ENCODE peak calls at places on chromosomes 1 and 21, in eight cellular contexts. E is mucosa of descending colon, G is astrocyte of the cerebellum, D is fibroblast of pulmonary artery, O is GM20000, U is HL-60, C is lower lobe of right lung, S is fibroblast of lung. V is an unnamed sample.

GRCh38 chr1:248841702-248842395 is 3.8 kb downstream of the ZNF672 start:
- DNase-seq in E (peak; percentile 51), G (no peak), D (peak; percentile 77), O (no peak), U (peak; percentile 63), C (peak; percentile 60), S (peak; percentile 72), V (no peak)

GRCh38 chr1:163195728-163196448 is 6.8 kb downstream of the RGS5 start:
- DNase-seq in E (no peak), G (no peak), D (peak; percentile 80), O (no peak), U (no peak), C (no peak), S (peak; percentile 8), V (no peak)

GRCh38 chr1:210727709-210728108 is 399.0 kb downstream of the HHAT start:
- DNase-seq in E (no peak), G (no peak), D (no peak), O (no peak), U (no peak), C (no peak), S (no peak), V (no peak)

GRCh38 chr1:23555225-23555801 is 4.0 kb downstream of the ID3 start:
- DNase-seq in E (no peak), G (no peak), D (peak; percentile 76), O (no peak), U (no peak), C (no peak), S (peak; percentile 61), V (no peak)

GRCh38 chr1:93200086-93200620 is 19.6 kb downstream of the CCDC18 start:
- DNase-seq in E (no peak), G (no peak), D (no peak), O (no peak), U (no peak), C (no peak), S (no peak), V (no peak)

GRCh38 chr1:44643721-44644330 is 30.5 kb downstream of the TMEM53 start:
- DNase-seq in E (no peak), G (no peak), D (no peak), O (no peak), U (no peak), C (no peak), S (no peak), V (no peak)

GRCh38 chr1:172005856-172006255 is 164.6 kb downstream of the DNM3 start:
- DNase-seq in E (no peak), G (peak; percentile 22), D (no peak), O (no peak), U (no peak), C (no peak), S (no peak), V (peak; percentile 15)

GRCh38 chr1:212457740-212458338 is 25.1 kb downstream of the NENF start:
- DNase-seq in E (peak; percentile 79), G (no peak), D (peak; percentile 63), O (peak; percentile 66), U (peak; percentile 74), C (no peak), S (peak; percentile 44), V (no peak)

GRCh38 chr1:87249803-87250202 is 78.9 kb upstream of the LMO4 start:
- DNase-seq in E (no peak), G (no peak), D (no peak), O (no peak), U (no peak), C (no peak), S (no peak), V (no peak)

GRCh38 chr21:22044431-22044830 is 1046.2 kb downstream of the NCAM2 start:
- DNase-seq in E (no peak), G (no peak), D (no peak), O (no peak), U (no peak), C (no peak), S (no peak), V (no peak)

GRCh38 chr21:36040389-36040788 is 19.9 kb downstream of the SETD4 start:
- DNase-seq in E (no peak), G (no peak), D (no peak), O (no peak), U (no peak), C (no peak), S (no peak), V (no peak)

GRCh38 chr1:58812468-58812867 is 28.6 kb upstream of the JUN start:
- DNase-seq in E (no peak), G (no peak), D (peak; percentile 17), O (no peak), U (no peak), C (no peak), S (no peak), V (no peak)

GRCh38 chr1:62728963-62729362 is 40.8 kb upstream of the DOCK7 start:
- DNase-seq in E (no peak), G (no peak), D (no peak), O (no peak), U (no peak), C (no peak), S (no peak), V (no peak)

GRCh38 chr1:20753589-20753988 is 21.1 kb upstream of the SH2D5 start:
- DNase-seq in E (no peak), G (peak; percentile 57), D (no peak), O (no peak), U (no peak), C (no peak), S (peak; percentile 14), V (no peak)

GRCh38 chr1:24112381-24113169 is 640 bp upstream of the MYOM3 start:
- DNase-seq in E (peak; percentile 81), G (peak; percentile 33), D (peak; percentile 70), O (peak; percentile 75), U (peak; percentile 85), C (peak; percentile 83), S (peak; percentile 70), V (peak; percentile 23)

GRCh38 chr1:55445416-55445815 is 230.3 kb upstream of the USP24 start:
- DNase-seq in E (no peak), G (no peak), D (no peak), O (no peak), U (no peak), C (no peak), S (no peak), V (no peak)

GRCh38 chr1:55441474-55441873 is 226.3 kb upstream of the USP24 start:
- DNase-seq in E (no peak), G (no peak), D (peak; percentile 36), O (no peak), U (no peak), C (no peak), S (peak; percentile 78), V (no peak)

GRCh38 chr1:55446351-55446750 is 231.2 kb upstream of the USP24 start:
- DNase-seq in E (no peak), G (no peak), D (no peak), O (no peak), U (no peak), C (no peak), S (no peak), V (no peak)

GRCh38 chr1:55444660-55445059 is 229.5 kb upstream of the USP24 start:
- DNase-seq in E (no peak), G (no peak), D (no peak), O (no peak), U (no peak), C (no peak), S (no peak), V (no peak)

GRCh38 chr1:55443175-55443933 is 228.2 kb upstream of the USP24 start:
- DNase-seq in E (peak; percentile 54), G (peak; percentile 88), D (peak; percentile 98), O (no peak), U (no peak), C (peak; percentile 59), S (peak; percentile 100), V (peak; percentile 98)
- TF ChIP-seq CTCF in E (no peak), G (no peak), D (no peak), O (no peak), U (no peak), C (no peak), S (no peak), V (no peak)

GRCh38 chr1:156145622-156146005 is 7.8 kb upstream of the SEMA4A start:
- DNase-seq in E (no peak), G (no peak), D (no peak), O (no peak), U (no peak), C (no peak), S (no peak), V (no peak)

GRCh38 chr1:156140879-156141707 is 12.3 kb upstream of the SEMA4A start:
- DNase-seq in E (peak; percentile 32), G (no peak), D (no peak), O (peak; percentile 57), U (no peak), C (no peak), S (peak; percentile 63), V (no peak)

GRCh38 chr1:156144747-156145146 is 8.6 kb upstream of the SEMA4A start:
- DNase-seq in E (no peak), G (no peak), D (no peak), O (no peak), U (no peak), C (no peak), S (no peak), V (no peak)

GRCh38 chr1:156146006-156146748 is 7.2 kb upstream of the SEMA4A start:
- DNase-seq in E (peak; percentile 47), G (peak; percentile 95), D (peak; percentile 95), O (peak; percentile 79), U (peak; percentile 81), C (peak; percentile 84), S (peak; percentile 92), V (peak; percentile 90)

DNA sequence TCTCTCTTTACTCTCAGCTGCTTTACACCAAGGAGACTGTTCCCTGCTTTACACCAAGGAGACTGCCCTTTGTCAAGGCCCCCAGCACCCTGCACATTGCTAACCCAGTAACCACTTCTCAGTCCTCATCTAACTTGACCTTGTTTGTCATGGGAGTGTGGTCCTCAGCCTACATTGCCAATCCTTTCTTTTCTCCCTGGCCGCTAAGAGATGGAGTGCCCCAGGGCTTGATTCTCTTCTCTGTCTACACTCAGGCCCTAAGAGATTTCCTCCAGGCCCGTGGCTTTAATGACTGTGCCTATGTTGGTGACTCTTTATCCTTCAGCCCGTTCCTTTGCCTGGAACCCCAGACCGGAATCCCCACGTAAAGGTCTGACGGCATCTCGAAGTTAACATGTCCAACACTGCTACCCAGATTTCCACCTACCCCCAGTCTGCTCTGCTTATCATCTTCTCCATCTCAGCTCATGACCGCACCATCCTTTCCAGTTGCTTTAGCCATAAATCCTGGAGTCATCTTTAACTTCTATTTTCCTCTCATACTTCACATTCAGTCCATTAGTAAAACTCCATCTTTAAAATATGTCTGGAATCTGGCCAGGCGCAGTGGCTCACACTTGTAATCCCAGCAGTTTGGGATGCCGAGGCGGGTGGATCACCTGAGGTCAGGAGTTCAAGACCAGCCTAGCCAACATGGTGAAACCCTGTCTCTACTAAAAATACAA is 9.5 kb upstream of the SEMA4A start:
- DNase-seq in E (no peak), G (no peak), D (no peak), O (no peak), U (no peak), C (no peak), S (no peak), V (no peak)
- TF ChIP-seq CTCF in E (no peak), G (no peak), D (no peak), O (no peak), U (no peak), C (no peak), S (no peak), V (no peak)

GRCh38 chr1:68973459-68974244 is 476.8 kb upstream of the DEPDC1 start:
- DNase-seq in E (no peak), G (peak; percentile 49), D (peak; percentile 41), O (no peak), U (no peak), C (no peak), S (peak; percentile 41), V (peak; percentile 0)
- TF ChIP-seq CTCF in E (no peak), G (no peak), D (no peak), O (no peak), U (no peak), C (no peak), S (no peak), V (no peak)

GRCh38 chr1:235329139-235329808 is 904 bp downstream of the GGPS1 start:
- DNase-seq in E (peak; percentile 47), G (peak; percentile 18), D (peak; percentile 46), O (peak; percentile 44), U (no peak), C (no peak), S (no peak), V (no peak)
- TF ChIP-seq CTCF in E (no peak), G (peak; percentile 5), D (no peak), O (no peak), U (no peak), C (no peak), S (no peak), V (peak; percentile 10)

V was measured in AG09319.